ENCODE peak calls at places on chromosome 16, in six cellular contexts. J, Z, A, C, D and Q are unnamed samples.
A peak's percentile ranks its signal among the peaks of the same experiment; 100 is the strongest.

GRCh38 chr16:84703671-84704070 is 3.9 kb downstream of the USP10 start:
- DNase-seq in Z (no peak), A (no peak), D (no peak), C (no peak), J (no peak), Q (no peak)

GRCh38 chr16:86410529-86410928 is 99.8 kb upstream of the FOXF1 start:
- DNase-seq in D (no peak), J (no peak), Z (no peak), C (no peak), A (no peak), Q (no peak)

GRCh38 chr16:50644730-50645129 is 36.4 kb downstream of the SNX20 start:
- DNase-seq in C (peak; percentile 59), Z (no peak), D (no peak), J (peak; percentile 24), A (no peak), Q (no peak)

GRCh38 chr16:4179020-4179419 is 62.8 kb upstream of the ADCY9 start:
- DNase-seq in C (no peak), Z (no peak), A (no peak), D (peak; percentile 37), J (no peak), Q (no peak)

GRCh38 chr16:85370543-85370880 is 242.6 kb upstream of the GSE1 start:
- DNase-seq in C (no peak), D (no peak), J (no peak), A (no peak), Z (no peak), Q (no peak)

GRCh38 chr16:83727751-83728352 is 79.9 kb upstream of the HSBP1 start:
- DNase-seq in Z (no peak), D (no peak), A (no peak), C (peak; percentile 31), J (no peak), Q (no peak)

GRCh38 chr16:52086901-52087300 is 460.0 kb downstream of the TOX3 start:
- DNase-seq in Z (no peak), A (no peak), D (no peak), C (no peak), J (no peak), Q (no peak)

GRCh38 chr16:85460983-85461813 is 151.9 kb upstream of the GSE1 start:
- DNase-seq in Z (no peak), D (peak; percentile 47), A (peak; percentile 97), J (no peak), C (peak; percentile 11), Q (no peak)